ENCODE peak calls at places on chromosomes 5 and 9, in four cellular contexts. S is activated CD8-positive, alpha-beta T cell treated with anti-CD3 and anti-CD28 coated beads, Interleukin-2, amount 10 ng/mL, durations not matched to agents 7 days and 5 days; R is RWPE1; V is activated CD4-positive, alpha-beta T cell treated with anti-CD3 and anti-CD28 coated beads, Interleukin-2, amount 10 ng/mL, durations not matched to agents 24 days and 14 days. U is an unnamed sample.

GRCh38 chr9:116480700-116481099 is 206.4 kb upstream of the TRIM32 start:
- DNase-seq in R (no peak), V (no peak), S (no peak), U (no peak)

GRCh38 chr5:169646856-169647255 is 9.8 kb downstream of the DOCK2 start:
- DNase-seq in R (no peak), S (no peak), V (no peak), U (no peak)

GRCh38 chr5:154972476-154973080 is 31.7 kb downstream of the MRPL22 start:
- DNase-seq in R (peak), V (peak), S (no peak), U (no peak)

GRCh38 chr5:74386571-74387334 is 253.8 kb downstream of the ENC1 start:
- DNase-seq in S (no peak), R (peak), V (no peak), U (peak)

GRCh38 chr9:112750767-112751058 is 153 bp downstream of the SNX30 start:
- DNase-seq in S (no peak), V (no peak), R (no peak), U (no peak)

GRCh38 chr5:104540448-104540847 is 977.9 kb upstream of the NUDT12 start:
- DNase-seq in V (no peak), S (no peak), R (peak), U (no peak)

GRCh38 chr5:57456531-57457135 is 26.0 kb downstream of the ACTBL2 start:
- DNase-seq in S (no peak), V (no peak), R (no peak), U (no peak)

GRCh38 chr9:76634356-76635054 is 129.7 kb upstream of the PCA3 start:
- DNase-seq in S (no peak), V (no peak), R (peak), U (peak)

GRCh38 chr5:59828623-59829022 is 64.9 kb downstream of the PDE4D start:
- DNase-seq in S (no peak), V (no peak), R (no peak), U (no peak)

GRCh38 chr9:93644397-93645088 is 68.2 kb downstream of the PHF2 start:
- DNase-seq in R (no peak), S (no peak), V (no peak), U (no peak)

GRCh38 chr5:139659673-139660072 is 11.5 kb downstream of the CXXC5 start:
- DNase-seq in R (no peak), V (no peak), S (no peak), U (no peak)

GRCh38 chr5:164663223-164663989 is 1158.0 kb downstream of the MAT2B start:
- DNase-seq in S (no peak), V (no peak), R (peak), U (no peak)

GRCh38 chr9:124652203-124652992 is 118.7 kb downstream of the NR6A1 start:
- DNase-seq in S (no peak), R (peak), V (no peak), U (peak)

GRCh38 chr5:149834246-149834855 is 104.2 kb downstream of the PPARGC1B start:
- DNase-seq in S (peak), V (peak), R (peak), U (peak)

GRCh38 chr5:95669540-95669939 is 13.3 kb downstream of the SPATA9 start:
- DNase-seq in V (no peak), S (no peak), R (no peak), U (no peak)